ENCODE peak calls at places on chromosome 9, in six cellular contexts. D, Q, R, U, B and A are unnamed samples. For H3K4me1, the result is how much of the 10 kb centered on the place peaks cover.

GRCh38 chr9:96519095-96519494 is 69.1 kb downstream of the HABP4 start:
- DNase-seq in R (no peak), B (no peak), U (no peak), D (no peak), Q (no peak), A (no peak)

GRCh38 chr9:129823163-129823933 is 588 bp downstream of the TOR1A start:
- DNase-seq in D (no peak), R (peak), Q (no peak), U (peak), B (no peak), A (no peak)

GRCh38 chr9:90287567-90288274 is 354.9 kb downstream of the DIRAS2 start:
- DNase-seq in B (no peak), U (no peak), R (no peak), Q (no peak), D (no peak), A (no peak)

GRCh38 chr9:123658792-123659191 is 271.1 kb downstream of the DENND1A start:
- DNase-seq in R (no peak), D (no peak), Q (no peak), B (no peak), U (no peak), A (no peak)

GRCh38 chr9:129675656-129676055 is 10.2 kb downstream of the PRRX2 start:
- DNase-seq in R (no peak), Q (no peak), U (peak), D (no peak), B (no peak), A (no peak)

GRCh38 chr9:19284729-19285128 is 54.2 kb downstream of the DENND4C start:
- DNase-seq in R (no peak), U (no peak), B (no peak), D (no peak), Q (no peak), A (no peak)

GRCh38 chr9:114953917-114954316 is 23.5 kb upstream of the TNFSF8 start:
- DNase-seq in D (peak), R (no peak), Q (no peak), U (no peak), B (no peak), A (no peak)

GRCh38 chr9:110926828-110927227 is 111.4 kb downstream of the LPAR1 start:
- DNase-seq in U (no peak), B (no peak), Q (no peak), R (no peak), D (no peak), A (no peak)

GRCh38 chr9:116928283-116928682 is 241.2 kb downstream of the TRIM32 start:
- DNase-seq in D (no peak), Q (no peak), U (no peak), R (no peak), B (no peak), A (no peak)

GRCh38 chr9:1510712-1511111 is 460.6 kb downstream of the DMRT2 start:
- DNase-seq in Q (no peak), B (no peak), D (no peak), R (no peak), U (no peak), A (no peak)

GRCh38 chr9:92517046-92517445 is 18.7 kb downstream of the ECM2 start:
- DNase-seq in U (no peak), Q (no peak), B (no peak), D (no peak), R (no peak), A (no peak)

GRCh38 chr9:18238752-18239151 is 235.2 kb upstream of the ADAMTSL1 start:
- DNase-seq in U (no peak), D (no peak), R (no peak), Q (no peak), B (no peak), A (no peak)

GRCh38 chr9:100432736-100433135 is 5.8 kb downstream of the MSANTD3 start:
- DNase-seq in R (no peak), U (no peak), D (no peak), B (no peak), Q (no peak), A (no peak)

GRCh38 chr9:84054341-84055010 is 73.9 kb downstream of the RMI1 start:
- DNase-seq in B (no peak), Q (peak), D (no peak), R (no peak), U (no peak), A (no peak)

GRCh38 chr9:129351058-129351641 is 173.1 kb upstream of the IER5L start:
- DNase-seq in U (peak), B (no peak), D (no peak), Q (no peak), R (no peak), A (no peak)

GRCh38 chr9:84206801-84207200 is 133.8 kb downstream of the SLC28A3 start:
- DNase-seq in B (no peak), Q (no peak), D (no peak), U (no peak), R (no peak), A (no peak)

GRCh38 chr9:92727716-92728700 is 36.6 kb downstream of the BICD2 start:
- DNase-seq in D (no peak), R (no peak), Q (no peak), U (no peak), B (no peak), A (no peak)

GRCh38 chr9:36877239-36877638 is 156.8 kb downstream of the PAX5 start:
- DNase-seq in B (no peak), R (no peak), U (no peak), D (no peak), Q (no peak), A (no peak)

GRCh38 chr9:113650207-113651131 is 186.9 kb downstream of the RGS3 start:
- DNase-seq in R (peak), D (no peak), B (no peak), Q (peak), U (no peak), A (no peak)

GRCh38 chr9:109335929-109336328 is 15.1 kb upstream of the EPB41L4B start:
- DNase-seq in D (no peak), U (no peak), Q (peak), R (no peak), B (no peak), A (no peak)

GRCh38 chr9:113563856-113564514 is 100.5 kb downstream of the RGS3 start:
- DNase-seq in R (no peak), U (no peak), Q (no peak), B (no peak), D (no peak), A (no peak)

GRCh38 chr9:71984388-71985069 is 73.1 kb downstream of the C9orf85 start:
- DNase-seq in R (no peak), D (no peak), B (no peak), U (no peak), Q (no peak), A (no peak)

GRCh38 chr9:115494958-115495690 is 377.2 kb upstream of the TNC start:
- DNase-seq in B (no peak), D (no peak), R (no peak), U (peak), Q (peak), A (no peak)

GRCh38 chr9:112753725-112754124 is 3.2 kb downstream of the SNX30 start:
- DNase-seq in B (no peak), Q (no peak), D (no peak), R (no peak), U (no peak), A (no peak)

GRCh38 chr9:109989296-109989695 is 209.3 kb downstream of the PALM2AKAP2 start:
- DNase-seq in B (no peak), Q (no peak), U (no peak), D (no peak), R (no peak), A (no peak)

GRCh38 chr9:99059074-99059894 is 45.6 kb upstream of the TGFBR1 start:
- DNase-seq in D (no peak), R (no peak), Q (no peak), U (no peak), B (no peak), A (no peak)

GRCh38 chr9:16063241-16063591 is 510.4 kb downstream of the CCDC171 start:
- DNase-seq in U (no peak), B (no peak), D (no peak), Q (no peak), R (peak), A (no peak)

GRCh38 chr9:16058131-16058549 is 505.3 kb downstream of the CCDC171 start:
- DNase-seq in Q (no peak), B (no peak), U (no peak), R (no peak), D (no peak), A (no peak)

GRCh38 chr9:16064701-16065230 is 511.9 kb downstream of the CCDC171 start:
- DNase-seq in Q (no peak), B (no peak), D (no peak), R (no peak), U (peak), A (no peak)

GRCh38 chr9:16060457-16061129 is 507.8 kb downstream of the CCDC171 start:
- DNase-seq in D (no peak), R (no peak), B (no peak), Q (no peak), U (no peak), A (no peak)

GRCh38 chr9:16062542-16063240 is 509.8 kb downstream of the CCDC171 start:
- DNase-seq in U (no peak), Q (no peak), B (no peak), D (no peak), R (peak), A (no peak)
- H3K27ac ChIP-seq in U (no peak), Q (no peak), B (no peak), D (no peak), R (peak), A (no peak)

GRCh38 chr9:135278586-135278985 is 191.1 kb downstream of the OLFM1 start:
- DNase-seq in U (no peak), R (no peak), B (no peak), Q (no peak), D (no peak), A (no peak)

GRCh38 chr9:135280666-135281065 is 193.2 kb downstream of the OLFM1 start:
- DNase-seq in D (no peak), Q (no peak), U (no peak), B (no peak), R (no peak), A (no peak)

GRCh38 chr9:135279385-135279784 is 191.9 kb downstream of the OLFM1 start:
- DNase-seq in R (no peak), B (no peak), U (no peak), Q (no peak), D (no peak), A (no peak)

GRCh38 chr9:135281151-135281550 is 193.7 kb downstream of the OLFM1 start:
- DNase-seq in D (no peak), B (no peak), Q (no peak), R (no peak), U (no peak), A (no peak)

DNA sequence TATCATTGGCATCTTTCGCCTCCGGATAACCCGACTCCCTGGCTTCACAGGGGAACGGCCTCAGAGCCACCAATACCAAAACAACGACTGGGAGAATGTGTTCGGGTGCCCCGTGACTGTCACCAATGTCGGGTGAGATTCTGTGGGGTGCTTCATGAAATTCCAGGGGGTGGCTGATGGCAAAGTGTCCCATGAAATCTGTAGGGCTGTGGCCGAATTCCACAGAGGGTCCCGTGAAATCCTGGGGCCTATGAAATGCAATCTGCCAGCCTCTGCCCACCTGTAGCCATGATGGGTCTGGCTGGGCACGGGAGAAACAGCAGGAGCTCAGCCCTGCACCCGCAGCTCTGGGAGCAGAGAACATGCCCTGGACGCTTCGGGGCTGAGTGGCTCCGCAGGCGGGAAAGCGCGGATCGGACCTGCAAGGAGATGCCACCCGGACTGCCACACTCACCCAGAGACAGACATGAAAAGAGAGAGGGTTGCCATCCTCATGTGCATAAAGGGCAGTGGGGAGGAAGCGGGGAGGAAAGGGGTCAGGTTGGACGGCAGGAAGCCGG is 192.4 kb downstream of the OLFM1 start:
- DNase-seq in B (no peak), U (no peak), D (no peak), R (no peak), Q (no peak), A (no peak)
- H3K4me1 ChIP-seq in B (under half), U (under half), D (under half), R (under half), Q (under half), A (under half)

GRCh38 chr9:93827545-93828330 is 127.4 kb downstream of the BARX1 start:
- DNase-seq in R (peak), U (peak), B (no peak), D (no peak), Q (peak), A (peak)
- H3K4me3 ChIP-seq in R (peak), U (peak), B (no peak), D (peak), Q (peak), A (no peak)

GRCh38 chr9:127954831-127955293 is 17.2 kb upstream of the DPM2 start:
- DNase-seq in D (no peak), R (no peak), Q (no peak), U (peak), B (no peak), A (peak)
- H3K27ac ChIP-seq in D (peak), R (peak), Q (peak), U (peak), B (peak), A (peak)

DNA sequence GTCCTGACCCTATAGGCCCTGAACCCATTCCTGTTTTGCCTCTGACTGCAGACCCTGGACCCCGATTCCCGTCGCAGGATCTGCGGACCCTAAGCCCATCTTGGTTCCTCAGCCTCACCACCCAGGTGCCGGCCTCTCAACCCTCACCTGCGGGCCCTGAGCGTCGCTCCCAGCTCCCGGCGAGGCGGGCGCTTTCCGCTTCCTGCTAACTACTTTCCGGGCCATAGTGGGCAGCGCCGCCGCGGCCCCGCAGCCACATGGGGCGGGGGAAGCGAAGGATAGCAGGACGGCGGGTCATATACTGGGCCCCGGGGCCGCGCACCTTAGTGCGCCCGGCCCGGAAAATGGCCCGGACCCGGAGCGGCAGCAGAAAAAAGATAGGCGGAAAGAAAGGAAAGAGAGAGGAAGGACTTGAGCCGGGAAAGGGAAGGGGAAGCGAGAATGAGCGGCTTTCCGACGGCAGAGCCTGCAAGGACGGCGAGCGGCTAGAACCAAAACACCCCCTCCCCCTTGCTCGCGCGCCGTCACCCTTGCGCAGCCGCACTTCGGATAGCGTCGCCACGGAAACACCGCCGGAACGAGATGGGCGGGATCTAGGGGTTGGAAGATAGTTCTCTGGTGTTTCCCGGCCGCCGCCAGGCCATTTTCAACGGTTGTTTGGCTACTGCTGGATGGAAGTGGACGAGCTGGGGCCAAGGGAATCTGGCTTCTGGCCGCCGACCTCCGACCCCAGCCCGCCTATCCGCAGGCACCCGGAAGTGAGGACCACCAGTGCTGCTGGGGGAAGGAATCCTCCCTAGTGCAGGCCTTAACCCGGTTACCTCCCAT is at the start of gene DCAF12:
- DNase-seq in D (peak), U (peak), R (peak), Q (peak), B (peak), A (peak)
- H3K4me1 ChIP-seq in D (under half), U (under half), R (under half), Q (under half), B (under half), A (under half)

GRCh38 chr9:87148391-87149237 is 201.3 kb upstream of the GAS1 start:
- DNase-seq in R (no peak), Q (no peak), U (peak), B (no peak), D (peak), A (peak)
- H3K4me3 ChIP-seq in R (peak), Q (no peak), U (peak), B (no peak), D (peak), A (peak)

DNA sequence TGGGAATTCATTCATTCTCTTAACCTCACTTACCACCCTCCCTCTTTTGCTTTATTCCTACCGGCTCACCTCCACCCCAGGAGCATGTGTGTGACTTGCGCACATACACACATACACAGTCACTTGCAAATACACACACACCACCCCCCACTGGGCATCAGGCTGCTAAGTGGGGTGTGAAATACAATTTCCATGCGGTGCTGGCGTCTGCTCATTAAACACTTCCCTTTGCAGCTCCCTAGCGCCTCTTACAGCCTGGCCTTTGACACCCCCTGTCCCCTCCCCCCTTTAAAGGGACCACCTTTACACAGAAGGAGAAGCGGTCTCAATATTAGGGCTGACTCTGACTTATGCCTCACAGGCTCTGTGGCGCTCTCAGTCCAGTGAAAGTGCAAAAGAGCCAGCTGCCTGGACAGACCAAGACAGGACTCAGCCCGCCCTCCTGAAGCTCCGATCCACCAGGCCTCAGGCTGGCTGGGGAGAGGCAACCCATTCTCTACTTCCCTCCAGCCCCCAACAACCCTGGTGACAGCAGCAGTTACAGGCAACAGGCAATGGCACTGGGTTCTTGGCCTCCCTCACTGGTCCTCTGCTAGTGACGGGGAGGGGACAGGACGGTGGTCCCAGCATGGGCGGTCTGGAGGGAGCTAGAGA is 12.2 kb downstream of the ENHO start:
- DNase-seq in R (no peak), U (no peak), B (no peak), D (no peak), Q (no peak), A (no peak)
- H3K27ac ChIP-seq in R (no peak), U (no peak), B (no peak), D (no peak), Q (no peak), A (no peak)

GRCh38 chr9:5690278-5690677 is 61.4 kb downstream of the RIC1 start:
- DNase-seq in Q (no peak), B (no peak), D (no peak), R (no peak), U (no peak), A (no peak)
- H3K4me1 ChIP-seq in Q (under half), B (under half), D (under half), R (under half), U (under half), A (under half)

GRCh38 chr9:137642118-137642601 is 23.4 kb downstream of the EHMT1 start:
- DNase-seq in U (no peak), B (no peak), Q (peak), D (no peak), R (no peak), A (no peak)

GRCh38 chr9:137638680-137639079 is 19.9 kb downstream of the EHMT1 start:
- DNase-seq in R (no peak), B (no peak), D (no peak), U (no peak), Q (no peak), A (no peak)

GRCh38 chr9:137640862-137641261 is 22.1 kb downstream of the EHMT1 start:
- DNase-seq in Q (no peak), R (no peak), D (no peak), U (no peak), B (no peak), A (no peak)

GRCh38 chr9:137642892-137643291 is 24.1 kb downstream of the EHMT1 start:
- DNase-seq in Q (no peak), R (no peak), D (no peak), B (no peak), U (no peak), A (no peak)

GRCh38 chr9:137639303-137640051 is 20.7 kb downstream of the EHMT1 start:
- DNase-seq in B (no peak), U (no peak), D (no peak), Q (no peak), R (no peak), A (no peak)
- H3K4me3 ChIP-seq in B (peak), U (no peak), D (peak), Q (no peak), R (no peak), A (no peak)

DNA sequence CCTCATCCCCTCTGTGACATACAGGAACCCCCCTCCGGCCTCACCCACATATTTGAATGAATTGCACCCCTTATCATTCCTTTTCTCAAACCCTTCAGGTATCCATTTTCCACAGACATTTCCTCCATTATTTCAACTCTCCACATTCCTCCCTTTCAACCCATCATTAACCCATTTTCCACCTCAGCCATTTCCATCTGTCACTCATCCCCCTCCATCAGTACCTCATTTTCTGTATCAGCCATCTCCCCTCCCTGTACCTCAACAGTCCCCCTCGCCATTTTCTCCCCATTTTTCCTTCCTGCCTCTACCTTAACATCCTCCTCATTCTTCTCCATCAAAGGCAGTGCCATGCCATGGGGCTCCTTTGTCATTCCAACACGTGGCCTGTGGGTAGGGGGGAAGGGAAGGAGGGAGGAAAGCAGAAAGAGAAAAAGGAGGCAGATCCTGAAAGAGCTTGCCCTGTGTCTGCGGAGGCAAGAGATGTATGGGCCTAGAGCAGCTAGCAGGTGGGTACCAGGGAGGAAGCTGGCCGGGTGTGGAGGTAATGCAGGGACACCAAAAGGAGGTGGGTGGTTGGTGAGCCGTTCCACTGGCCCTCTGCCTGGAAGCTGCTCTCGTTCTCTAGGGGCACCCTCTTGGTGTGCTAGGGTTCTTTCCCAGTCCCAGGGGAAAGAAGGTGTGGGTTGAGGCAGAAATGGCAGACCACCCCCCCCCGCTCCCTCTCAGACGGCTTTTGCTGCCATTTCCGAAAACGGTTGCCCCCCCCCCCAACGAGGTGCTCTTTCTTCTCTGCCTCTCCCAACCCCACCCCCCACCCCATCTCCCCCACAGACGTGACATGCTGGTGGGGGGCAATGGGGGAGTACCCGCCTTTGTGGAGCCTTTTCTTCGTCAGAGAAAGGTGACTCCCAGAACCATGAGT is 1.6 kb downstream of the DNAJB5 start:
- DNase-seq in U (no peak), Q (no peak), R (no peak), B (no peak), D (no peak), A (no peak)
- H3K27ac ChIP-seq in U (peak), Q (no peak), R (peak), B (no peak), D (peak), A (no peak)